ENCODE peak calls at places on chromosomes 7 and 10, in four cellular contexts. W, U, H and K are unnamed samples.

GRCh38 chr7:20033621-20034200 is 183.5 kb downstream of the MACC1 start:
- DNase-seq in W (no peak), U (no peak), H (no peak), K (no peak)

GRCh38 chr10:52644678-52645434 is 127.7 kb downstream of the MBL2 start:
- DNase-seq in W (peak), U (peak), H (no peak), K (peak)

GRCh38 chr7:97298561-97298960 is 181.1 kb downstream of the SDHAF3 start:
- DNase-seq in W (no peak), U (no peak), H (no peak), K (no peak)

GRCh38 chr10:63114031-63114814 is 18.9 kb upstream of the NRBF2 start:
- DNase-seq in W (no peak), U (no peak), H (peak), K (peak)

GRCh38 chr7:140155428-140155827 is 21.4 kb downstream of the KDM7A start:
- DNase-seq in W (no peak), U (no peak), H (no peak), K (no peak)

GRCh38 chr10:74021248-74022055 is 23.5 kb downstream of the VCL start:
- DNase-seq in W (no peak), U (no peak), H (no peak), K (no peak)

GRCh38 chr7:129544700-129545099 is 42.4 kb downstream of the SMKR1 start:
- DNase-seq in W (no peak), U (no peak), H (no peak), K (no peak)

GRCh38 chr10:74153123-74153522 is 2.1 kb downstream of the ADK start:
- DNase-seq in W (peak), U (no peak), H (no peak), K (peak)

GRCh38 chr10:119090968-119091367 is 10.4 kb upstream of the EIF3A start:
- DNase-seq in W (no peak), U (no peak), H (peak), K (no peak)

GRCh38 chr10:48452879-48453412 is 146.5 kb downstream of the MAPK8 start:
- DNase-seq in W (no peak), U (no peak), H (no peak), K (no peak)

GRCh38 chr7:155857141-155857540 is 44.9 kb upstream of the SHH start:
- DNase-seq in W (no peak), U (no peak), H (no peak), K (no peak)

GRCh38 chr10:3538291-3538849 is 246.6 kb downstream of the KLF6 start:
- DNase-seq in W (no peak), U (no peak), H (no peak), K (no peak)

GRCh38 chr10:63642808-63643207 is 121.6 kb downstream of the REEP3 start:
- DNase-seq in W (no peak), U (no peak), H (no peak), K (no peak)

GRCh38 chr10:119020627-119020946 is 8.9 kb upstream of the NANOS1 start:
- DNase-seq in W (no peak), U (no peak), H (no peak), K (no peak)

GRCh38 chr7:10657201-10657600 is 316.5 kb upstream of the PHF14 start:
- DNase-seq in W (no peak), U (no peak), H (no peak), K (no peak)

GRCh38 chr7:130914589-130915294 is 180.7 kb upstream of the KLF14 start:
- DNase-seq in W (no peak), U (no peak), H (no peak), K (no peak)

GRCh38 chr7:139915301-139915863 is 86.3 kb downstream of the TBXAS1 start:
- DNase-seq in W (no peak), U (no peak), H (no peak), K (no peak)

GRCh38 chr7:79137942-79138341 is 315.5 kb downstream of the MAGI2 start:
- DNase-seq in W (no peak), U (no peak), H (peak), K (no peak)

GRCh38 chr10:132422169-132422691 is 25.2 kb downstream of the PWWP2B start:
- DNase-seq in W (no peak), U (no peak), H (no peak), K (no peak)

GRCh38 chr7:48094861-48095293 is 5.8 kb downstream of the UPP1 start:
- DNase-seq in W (peak), U (no peak), H (peak), K (no peak)

GRCh38 chr10:108203905-108204527 is 1039.5 kb upstream of the SORCS1 start:
- DNase-seq in W (no peak), U (no peak), H (no peak), K (no peak)

GRCh38 chr7:82188636-82189035 is 254.9 kb downstream of the CACNA2D1 start:
- DNase-seq in W (no peak), U (no peak), H (no peak), K (no peak)

GRCh38 chr10:117318909-117319308 is 56.3 kb downstream of the PDZD8 start:
- DNase-seq in W (peak), U (no peak), H (no peak), K (no peak)

GRCh38 chr7:29609162-29610030 is 45.8 kb downstream of the PRR15 start:
- DNase-seq in W (peak), U (no peak), H (no peak), K (peak)

GRCh38 chr7:44267719-44268413 is 57.5 kb downstream of the CAMK2B start:
- DNase-seq in W (no peak), U (peak), H (no peak), K (no peak)

GRCh38 chr7:36742911-36743775 is 18.8 kb upstream of the AOAH start:
- DNase-seq in W (no peak), U (no peak), H (no peak), K (no peak)

GRCh38 chr10:25382029-25382810 is 207.4 kb downstream of the GPR158 start:
- DNase-seq in W (no peak), U (no peak), H (no peak), K (no peak)

GRCh38 chr7:123241809-123242208 is 42.0 kb upstream of the SLC13A1 start:
- DNase-seq in W (no peak), U (no peak), H (no peak), K (no peak)

GRCh38 chr10:69392481-69393000 is 24.2 kb downstream of the TACR2 start:
- DNase-seq in W (peak), U (peak), H (peak), K (peak)

GRCh38 chr7:129671276-129671675 is 59.8 kb downstream of the NRF1 start:
- DNase-seq in W (no peak), U (no peak), H (no peak), K (no peak)

GRCh38 chr10:88154596-88155250 is 291.3 kb downstream of the PTEN start:
- DNase-seq in W (no peak), U (no peak), H (no peak), K (no peak)

GRCh38 chr7:147308539-147308938 is 1191.9 kb downstream of the CNTNAP2 start:
- DNase-seq in W (no peak), U (no peak), H (no peak), K (no peak)

GRCh38 chr7:107372298-107372697 is 97.6 kb upstream of the GPR22 start:
- DNase-seq in W (no peak), U (no peak), H (peak), K (no peak)